ENCODE peak calls at places on chromosomes 1 and 21, in ten cellular contexts. One of them, this sample, is unnamed. For H3K27me3, the result is how much of the 10 kb centered on the place peaks cover.

GRCh38 chr1:82386365-82387069 is 585.8 kb downstream of the ADGRL2 start:
- DNase-seq in stomach: no peak
- DNase-seq in tibial nerve: no peak
- DNase-seq in SK-N-SH: no peak
- DNase-seq in prostate gland: no peak
- DNase-seq in CD8-positive, alpha-beta T cell: no peak
- DNase-seq in cardiac muscle cell: no peak
- DNase-seq in PC-9: no peak
- DNase-seq in brain microvascular endothelial cell: no peak
- DNase-seq in GM06990: no peak
- DNase-seq in this sample: no peak

GRCh38 chr21:46116189-46116845 is 18.4 kb downstream of the COL6A2 start:
- DNase-seq in brain microvascular endothelial cell: no peak
- DNase-seq in CD8-positive, alpha-beta T cell: peak
- DNase-seq in prostate gland: no peak
- DNase-seq in SK-N-SH: peak
- DNase-seq in PC-9: no peak
- DNase-seq in cardiac muscle cell: no peak
- DNase-seq in stomach: no peak
- DNase-seq in tibial nerve: peak
- DNase-seq in GM06990: no peak
- DNase-seq in this sample: no peak

GRCh38 chr1:69567847-69568434 is at the start of gene LRRC7:
- DNase-seq in SK-N-SH: peak
- DNase-seq in PC-9: peak
- DNase-seq in GM06990: no peak
- DNase-seq in tibial nerve: no peak
- DNase-seq in stomach: no peak
- DNase-seq in brain microvascular endothelial cell: no peak
- DNase-seq in prostate gland: no peak
- DNase-seq in cardiac muscle cell: peak
- DNase-seq in CD8-positive, alpha-beta T cell: peak
- DNase-seq in this sample: no peak

GRCh38 chr21:45098867-45099266 is 24.5 kb downstream of the ADARB1 start:
- DNase-seq in tibial nerve: no peak
- DNase-seq in stomach: no peak
- DNase-seq in GM06990: no peak
- DNase-seq in PC-9: no peak
- DNase-seq in prostate gland: no peak
- DNase-seq in brain microvascular endothelial cell: no peak
- DNase-seq in CD8-positive, alpha-beta T cell: no peak
- DNase-seq in cardiac muscle cell: peak
- DNase-seq in SK-N-SH: peak
- DNase-seq in this sample: no peak

GRCh38 chr1:161727343-161727924 is 6.1 kb downstream of the FCRLB start:
- DNase-seq in cardiac muscle cell: no peak
- DNase-seq in tibial nerve: no peak
- DNase-seq in GM06990: no peak
- DNase-seq in PC-9: no peak
- DNase-seq in prostate gland: no peak
- DNase-seq in SK-N-SH: no peak
- DNase-seq in CD8-positive, alpha-beta T cell: peak
- DNase-seq in brain microvascular endothelial cell: peak
- DNase-seq in stomach: no peak
- DNase-seq in this sample: peak

GRCh38 chr1:184622136-184622823 is 132.4 kb downstream of the EDEM3 start:
- DNase-seq in SK-N-SH: peak
- DNase-seq in CD8-positive, alpha-beta T cell: no peak
- DNase-seq in cardiac muscle cell: peak
- DNase-seq in prostate gland: peak
- DNase-seq in stomach: peak
- DNase-seq in tibial nerve: peak
- DNase-seq in PC-9: no peak
- DNase-seq in brain microvascular endothelial cell: peak
- DNase-seq in GM06990: no peak
- DNase-seq in this sample: peak

GRCh38 chr1:39047374-39048229 is 21.5 kb downstream of the NDUFS5 start:
- DNase-seq in SK-N-SH: no peak
- DNase-seq in stomach: no peak
- DNase-seq in CD8-positive, alpha-beta T cell: no peak
- DNase-seq in brain microvascular endothelial cell: peak
- DNase-seq in tibial nerve: no peak
- DNase-seq in cardiac muscle cell: peak
- DNase-seq in prostate gland: no peak
- DNase-seq in GM06990: peak
- DNase-seq in PC-9: peak
- DNase-seq in this sample: peak

GRCh38 chr1:235532350-235532749 is 28.1 kb upstream of the B3GALNT2 start:
- DNase-seq in stomach: no peak
- DNase-seq in brain microvascular endothelial cell: peak
- DNase-seq in tibial nerve: no peak
- DNase-seq in CD8-positive, alpha-beta T cell: no peak
- DNase-seq in PC-9: no peak
- DNase-seq in cardiac muscle cell: no peak
- DNase-seq in SK-N-SH: no peak
- DNase-seq in GM06990: no peak
- DNase-seq in prostate gland: no peak
- DNase-seq in this sample: no peak

GRCh38 chr21:26881504-26882228 is 36.5 kb upstream of the ADAMTS1 start:
- DNase-seq in PC-9: no peak
- DNase-seq in tibial nerve: no peak
- DNase-seq in SK-N-SH: peak
- DNase-seq in CD8-positive, alpha-beta T cell: no peak
- DNase-seq in GM06990: no peak
- DNase-seq in cardiac muscle cell: peak
- DNase-seq in prostate gland: no peak
- DNase-seq in brain microvascular endothelial cell: no peak
- DNase-seq in stomach: no peak
- DNase-seq in this sample: no peak

GRCh38 chr1:6440198-6441126 is 15.9 kb downstream of the ESPN start:
- DNase-seq in CD8-positive, alpha-beta T cell: peak
- DNase-seq in brain microvascular endothelial cell: no peak
- DNase-seq in PC-9: peak
- DNase-seq in stomach: peak
- DNase-seq in tibial nerve: no peak
- DNase-seq in GM06990: peak
- DNase-seq in SK-N-SH: peak
- DNase-seq in prostate gland: peak
- DNase-seq in cardiac muscle cell: peak
- DNase-seq in this sample: no peak

GRCh38 chr1:228902781-228903572 is 167.7 kb downstream of the RHOU start:
- DNase-seq in GM06990: no peak
- DNase-seq in cardiac muscle cell: no peak
- DNase-seq in PC-9: peak
- DNase-seq in brain microvascular endothelial cell: peak
- DNase-seq in tibial nerve: peak
- DNase-seq in CD8-positive, alpha-beta T cell: no peak
- DNase-seq in prostate gland: peak
- DNase-seq in SK-N-SH: peak
- DNase-seq in stomach: peak
- DNase-seq in this sample: peak

GRCh38 chr1:224108991-224109390 is 4.9 kb upstream of the FBXO28 start:
- DNase-seq in SK-N-SH: no peak
- DNase-seq in tibial nerve: no peak
- DNase-seq in brain microvascular endothelial cell: no peak
- DNase-seq in prostate gland: no peak
- DNase-seq in GM06990: no peak
- DNase-seq in cardiac muscle cell: no peak
- DNase-seq in PC-9: no peak
- DNase-seq in CD8-positive, alpha-beta T cell: no peak
- DNase-seq in stomach: no peak
- DNase-seq in this sample: no peak

GRCh38 chr1:224107282-224107625 is 6.7 kb upstream of the FBXO28 start:
- DNase-seq in PC-9: no peak
- DNase-seq in CD8-positive, alpha-beta T cell: no peak
- DNase-seq in brain microvascular endothelial cell: no peak
- DNase-seq in GM06990: no peak
- DNase-seq in tibial nerve: no peak
- DNase-seq in stomach: no peak
- DNase-seq in cardiac muscle cell: no peak
- DNase-seq in prostate gland: no peak
- DNase-seq in SK-N-SH: no peak
- DNase-seq in this sample: no peak

GRCh38 chr1:224109981-224110380 is 3.9 kb upstream of the FBXO28 start:
- DNase-seq in SK-N-SH: no peak
- DNase-seq in prostate gland: no peak
- DNase-seq in tibial nerve: no peak
- DNase-seq in brain microvascular endothelial cell: no peak
- DNase-seq in cardiac muscle cell: no peak
- DNase-seq in GM06990: no peak
- DNase-seq in stomach: no peak
- DNase-seq in PC-9: no peak
- DNase-seq in CD8-positive, alpha-beta T cell: no peak
- DNase-seq in this sample: no peak

GRCh38 chr1:224106568-224107281 is 7.2 kb upstream of the FBXO28 start:
- DNase-seq in prostate gland: peak
- DNase-seq in brain microvascular endothelial cell: peak
- DNase-seq in tibial nerve: no peak
- DNase-seq in stomach: peak
- DNase-seq in PC-9: peak
- DNase-seq in SK-N-SH: peak
- DNase-seq in GM06990: peak
- DNase-seq in CD8-positive, alpha-beta T cell: no peak
- DNase-seq in cardiac muscle cell: peak
- DNase-seq in this sample: no peak
- TF ChIP-seq CTCF in prostate gland: peak
- TF ChIP-seq CTCF in brain microvascular endothelial cell: peak
- TF ChIP-seq CTCF in tibial nerve: no peak
- TF ChIP-seq CTCF in stomach: no peak
- TF ChIP-seq CTCF in PC-9: peak
- TF ChIP-seq CTCF in SK-N-SH: peak
- TF ChIP-seq CTCF in GM06990: peak
- TF ChIP-seq CTCF in CD8-positive, alpha-beta T cell: no peak
- TF ChIP-seq CTCF in cardiac muscle cell: peak
- TF ChIP-seq CTCF in this sample: peak

DNA sequence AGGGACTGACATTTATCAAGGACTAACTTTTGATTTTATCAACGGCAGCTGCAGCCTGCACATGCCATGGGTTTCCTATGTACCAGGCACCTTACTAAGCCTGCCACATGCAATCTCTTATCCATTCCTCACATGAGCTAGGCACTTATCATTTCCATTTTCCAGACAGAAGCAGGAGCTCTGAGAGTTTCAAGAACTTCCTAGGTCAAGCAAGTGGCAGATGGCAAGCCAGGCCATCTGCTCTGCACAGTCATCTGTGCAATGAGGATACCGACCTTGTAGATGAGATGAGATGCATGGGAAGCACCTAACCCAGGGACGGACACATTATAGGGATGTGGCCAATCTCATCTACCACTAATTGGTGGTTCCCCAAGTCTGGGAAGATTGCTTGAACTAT is 339.4 kb upstream of the USP24 start:
- DNase-seq in PC-9: no peak
- DNase-seq in CD8-positive, alpha-beta T cell: no peak
- DNase-seq in cardiac muscle cell: no peak
- DNase-seq in GM06990: no peak
- DNase-seq in tibial nerve: no peak
- DNase-seq in stomach: no peak
- DNase-seq in prostate gland: no peak
- DNase-seq in SK-N-SH: no peak
- DNase-seq in brain microvascular endothelial cell: no peak
- DNase-seq in this sample: no peak
- H3K27me3 ChIP-seq in PC-9: under half
- H3K27me3 ChIP-seq in CD8-positive, alpha-beta T cell: under half
- H3K27me3 ChIP-seq in cardiac muscle cell: under half
- H3K27me3 ChIP-seq in GM06990: under half
- H3K27me3 ChIP-seq in tibial nerve: under half
- H3K27me3 ChIP-seq in stomach: under half
- H3K27me3 ChIP-seq in prostate gland: under half
- H3K27me3 ChIP-seq in SK-N-SH: under half
- H3K27me3 ChIP-seq in brain microvascular endothelial cell: under half
- H3K27me3 ChIP-seq in this sample: under half

GRCh38 chr1:26412180-26412840 is 1.7 kb downstream of the LIN28A start:
- DNase-seq in prostate gland: no peak
- DNase-seq in PC-9: no peak
- DNase-seq in brain microvascular endothelial cell: no peak
- DNase-seq in stomach: no peak
- DNase-seq in tibial nerve: no peak
- DNase-seq in SK-N-SH: no peak
- DNase-seq in CD8-positive, alpha-beta T cell: no peak
- DNase-seq in GM06990: no peak
- DNase-seq in cardiac muscle cell: peak
- DNase-seq in this sample: no peak
- H3K4me3 ChIP-seq in prostate gland: no peak
- H3K4me3 ChIP-seq in PC-9: no peak
- H3K4me3 ChIP-seq in brain microvascular endothelial cell: no peak
- H3K4me3 ChIP-seq in stomach: no peak
- H3K4me3 ChIP-seq in tibial nerve: no peak
- H3K4me3 ChIP-seq in SK-N-SH: no peak
- H3K4me3 ChIP-seq in CD8-positive, alpha-beta T cell: no peak
- H3K4me3 ChIP-seq in GM06990: no peak
- H3K4me3 ChIP-seq in cardiac muscle cell: peak
- H3K4me3 ChIP-seq in this sample: no peak

GRCh38 chr1:2108213-2108876 is 58.1 kb downstream of the PRKCZ start:
- DNase-seq in cardiac muscle cell: peak
- DNase-seq in CD8-positive, alpha-beta T cell: no peak
- DNase-seq in brain microvascular endothelial cell: peak
- DNase-seq in SK-N-SH: peak
- DNase-seq in tibial nerve: no peak
- DNase-seq in PC-9: no peak
- DNase-seq in GM06990: no peak
- DNase-seq in prostate gland: no peak
- DNase-seq in stomach: no peak
- DNase-seq in this sample: no peak
- TF ChIP-seq CTCF in cardiac muscle cell: peak
- TF ChIP-seq CTCF in CD8-positive, alpha-beta T cell: no peak
- TF ChIP-seq CTCF in brain microvascular endothelial cell: peak
- TF ChIP-seq CTCF in SK-N-SH: peak
- TF ChIP-seq CTCF in tibial nerve: no peak
- TF ChIP-seq CTCF in PC-9: peak
- TF ChIP-seq CTCF in GM06990: peak
- TF ChIP-seq CTCF in prostate gland: peak
- TF ChIP-seq CTCF in stomach: peak
- TF ChIP-seq CTCF in this sample: peak

GRCh38 chr1:170669586-170670332 is 5.8 kb downstream of the PRRX1 start:
- DNase-seq in prostate gland: no peak
- DNase-seq in stomach: no peak
- DNase-seq in tibial nerve: no peak
- DNase-seq in PC-9: no peak
- DNase-seq in GM06990: no peak
- DNase-seq in cardiac muscle cell: no peak
- DNase-seq in brain microvascular endothelial cell: no peak
- DNase-seq in CD8-positive, alpha-beta T cell: no peak
- DNase-seq in SK-N-SH: no peak
- DNase-seq in this sample: no peak
- H3K27me3 ChIP-seq in prostate gland: under half
- H3K27me3 ChIP-seq in stomach: half or more
- H3K27me3 ChIP-seq in tibial nerve: under half
- H3K27me3 ChIP-seq in PC-9: under half
- H3K27me3 ChIP-seq in GM06990: under half
- H3K27me3 ChIP-seq in cardiac muscle cell: half or more
- H3K27me3 ChIP-seq in brain microvascular endothelial cell: under half
- H3K27me3 ChIP-seq in CD8-positive, alpha-beta T cell: under half
- H3K27me3 ChIP-seq in SK-N-SH: under half
- H3K27me3 ChIP-seq in this sample: under half